ENCODE peak calls at places on chromosomes 4 and X, in six cellular contexts. C is heart left ventricle, H is adrenal gland, P is tibial nerve, O is endodermal cell, N is foreskin keratinocyte. W is an unnamed sample.

GRCh38 chr4:21467551-21467950 is 481.0 kb downstream of the KCNIP4 start:
- DNase-seq in C (no peak), H (no peak), P (no peak), O (no peak), N (peak), W (peak)

GRCh38 chr4:74006009-74006476 is 7.6 kb upstream of the CXCL5 start:
- DNase-seq in C (no peak), H (no peak), P (no peak), O (no peak), N (peak), W (no peak)

GRCh38 chr4:37687175-37687525 is 974 bp upstream of the RELL1 start:
- DNase-seq in C (no peak), H (no peak), P (no peak), O (no peak), N (no peak), W (no peak)

GRCh38 chrX:135194684-135195083 is 23.5 kb upstream of the CT55 start:
- DNase-seq in C (no peak), H (no peak), P (no peak), O (peak), N (no peak), W (no peak)

GRCh38 chr4:176436500-176436973 is 116.8 kb downstream of the SPCS3 start:
- DNase-seq in C (no peak), H (no peak), P (no peak), O (no peak), N (peak), W (peak)

GRCh38 chr4:153152453-153153338 is 51.5 kb upstream of the TRIM2 start:
- DNase-seq in C (peak), H (peak), P (no peak), O (peak), N (no peak), W (no peak)

GRCh38 chrX:41333744-41333993 is 293 bp upstream of the DDX3X start:
- DNase-seq in C (no peak), H (peak), P (peak), O (no peak), N (peak), W (peak)

GRCh38 chrX:2632533-2633504 is 58.3 kb upstream of the CD99 start:
- DNase-seq in C (no peak), H (no peak), P (no peak), O (peak), N (peak), W (no peak)

DNA sequence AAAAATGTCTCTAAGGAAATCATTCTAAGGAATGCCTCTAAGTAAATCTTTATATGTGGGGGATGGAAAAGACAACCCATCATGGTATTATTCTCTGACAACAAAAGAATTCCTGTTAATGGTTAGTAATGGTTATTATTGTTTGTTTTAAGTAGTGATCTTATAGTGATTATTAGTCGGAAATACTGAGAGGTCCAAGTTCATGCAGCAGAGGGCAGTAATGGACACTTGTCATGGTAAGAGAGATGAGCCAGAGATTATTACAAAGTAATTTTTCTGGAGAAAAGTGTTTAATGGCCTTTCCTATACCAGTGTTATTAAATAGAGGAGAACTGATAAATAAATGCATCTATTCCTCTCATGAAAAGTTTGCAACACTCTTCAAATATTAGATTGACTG is 8.1 kb upstream of the DKK2 start:
- DNase-seq in C (no peak), H (no peak), P (no peak), O (peak), N (no peak), W (no peak)
- TF ChIP-seq CTCF in C (no peak), H (no peak), P (no peak), O (peak), N (peak), W (no peak)

DNA sequence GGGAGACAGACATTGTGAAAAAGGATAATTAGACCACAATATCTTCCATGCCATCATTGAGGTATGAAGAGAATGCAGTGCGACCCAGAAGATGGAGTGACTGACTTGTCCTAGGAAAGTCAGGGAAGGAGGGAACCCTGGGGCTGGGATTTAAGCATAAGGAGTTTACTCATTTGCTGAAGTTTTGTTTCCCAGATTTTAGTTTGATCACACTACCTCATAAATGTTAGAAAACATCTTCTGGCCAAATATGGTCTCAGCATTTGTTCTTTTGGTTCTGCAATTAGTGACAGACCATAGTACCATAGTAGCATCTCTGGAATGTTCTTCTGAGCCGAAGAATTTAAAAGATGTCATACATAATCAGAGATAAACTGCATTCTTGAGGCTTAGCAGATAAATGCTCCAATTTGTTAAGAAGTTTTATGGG is 96.5 kb upstream of the PGRMC2 start:
- DNase-seq in C (no peak), H (no peak), P (no peak), O (no peak), N (no peak), W (no peak)
- H3K27ac ChIP-seq in C (no peak), H (no peak), P (no peak), O (no peak), N (no peak), W (no peak)

GRCh38 chrX:130263016-130263415 is 5.7 kb downstream of the ZNF280C start:
- DNase-seq in C (no peak), H (no peak), P (no peak), O (no peak), N (no peak), W (no peak)

GRCh38 chrX:130264573-130264972 is 4.1 kb downstream of the ZNF280C start:
- DNase-seq in C (no peak), H (no peak), P (no peak), O (no peak), N (no peak), W (no peak)

GRCh38 chrX:130268500-130269170 is at the start of gene ZNF280C:
- DNase-seq in C (peak), H (peak), P (peak), O (peak), N (peak), W (peak)
- TF ChIP-seq CTCF in C (peak), H (peak), P (no peak), O (peak), N (peak), W (peak)

GRCh38 chr4:139973611-139974010 is 180.4 kb downstream of the MAML3 start:
- DNase-seq in C (no peak), H (no peak), P (no peak), O (no peak), N (no peak), W (no peak)

GRCh38 chr4:139969635-139970266 is 184.2 kb downstream of the MAML3 start:
- DNase-seq in C (no peak), H (no peak), P (no peak), O (no peak), N (no peak), W (no peak)

GRCh38 chr4:139973015-139973414 is 181.0 kb downstream of the MAML3 start:
- DNase-seq in C (no peak), H (no peak), P (no peak), O (no peak), N (peak), W (no peak)

GRCh38 chr4:139968831-139969230 is 185.2 kb downstream of the MAML3 start:
- DNase-seq in C (no peak), H (no peak), P (no peak), O (no peak), N (no peak), W (no peak)

GRCh38 chr4:139972305-139972704 is 181.7 kb downstream of the MAML3 start:
- DNase-seq in C (no peak), H (no peak), P (no peak), O (no peak), N (no peak), W (no peak)
- H3K27ac ChIP-seq in C (no peak), H (no peak), P (no peak), O (no peak), N (no peak), W (no peak)

GRCh38 chr4:48949518-48950207 is 36.4 kb upstream of the CWH43 start:
- DNase-seq in C (no peak), H (no peak), P (no peak), O (no peak), N (peak), W (peak)

GRCh38 chr4:48944659-48945290 is 38.2 kb upstream of the OCIAD2 start:
- DNase-seq in C (no peak), H (peak), P (no peak), O (peak), N (peak), W (peak)

GRCh38 chr4:48945981-48946380 is 39.4 kb upstream of the OCIAD2 start:
- DNase-seq in C (no peak), H (no peak), P (no peak), O (no peak), N (no peak), W (no peak)

GRCh38 chr4:48949086-48949485 is 37.0 kb upstream of the CWH43 start:
- DNase-seq in C (no peak), H (no peak), P (no peak), O (no peak), N (no peak), W (no peak)

DNA sequence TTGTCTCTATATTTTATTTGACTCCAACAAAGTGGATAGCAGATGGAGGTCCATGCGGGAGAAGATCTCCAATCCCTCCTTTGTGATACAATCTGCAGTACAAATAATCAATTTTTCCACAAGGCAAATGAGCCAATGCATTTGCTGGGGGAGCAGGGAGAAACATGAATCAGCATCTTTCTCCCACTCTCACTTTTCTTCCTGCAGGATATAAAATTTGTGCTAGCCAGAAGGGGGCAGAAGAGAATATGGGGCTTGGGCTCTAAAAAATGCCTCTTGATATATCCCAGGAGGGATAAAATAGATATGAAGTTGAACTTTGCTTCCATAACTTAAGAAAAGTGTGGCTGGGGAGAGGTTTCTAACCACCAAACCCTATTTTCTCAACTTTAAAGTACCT is 38.3 kb upstream of the CWH43 start:
- DNase-seq in C (no peak), H (no peak), P (no peak), O (no peak), N (no peak), W (no peak)
- TF ChIP-seq CTCF in C (no peak), H (no peak), P (no peak), O (peak), N (peak), W (no peak)

GRCh38 chr4:183987529-183987946 is 82.4 kb downstream of the STOX2 start:
- DNase-seq in C (peak), H (peak), P (peak), O (peak), N (peak), W (peak)
- H3K27ac ChIP-seq in C (peak), H (peak), P (no peak), O (peak), N (peak), W (peak)

GRCh38 chr4:144313370-144313769 is 172.9 kb upstream of the GYPA start:
- DNase-seq in C (no peak), H (no peak), P (no peak), O (no peak), N (peak), W (no peak)

GRCh38 chr4:144316869-144317268 is 176.4 kb upstream of the GYPA start:
- DNase-seq in C (no peak), H (no peak), P (no peak), O (no peak), N (no peak), W (no peak)

GRCh38 chr4:144318797-144319196 is 178.3 kb upstream of the GYPA start:
- DNase-seq in C (no peak), H (no peak), P (no peak), O (no peak), N (no peak), W (no peak)
- TF ChIP-seq CTCF in C (no peak), H (no peak), P (no peak), O (peak), N (no peak), W (no peak)

GRCh38 chrX:51520393-51520792 is 24.0 kb upstream of the NUDT11 start:
- DNase-seq in C (no peak), H (no peak), P (no peak), O (no peak), N (no peak), W (no peak)
- H3K27ac ChIP-seq in C (no peak), H (no peak), P (no peak), O (no peak), N (no peak), W (no peak)

GRCh38 chr4:38935391-38936073 is 67.9 kb downstream of the FAM114A1 start:
- DNase-seq in C (no peak), H (no peak), P (no peak), O (no peak), N (no peak), W (no peak)
- TF ChIP-seq CTCF in C (no peak), H (no peak), P (no peak), O (no peak), N (no peak), W (no peak)